ENCODE peak calls at places on chromosomes 7 and 10, in four cellular contexts. C is neuronal stem cell, D is trophoblast cell, H is H1. P is an unnamed sample.

GRCh38 chr7:4758791-4759190 is 16.6 kb upstream of the AP5Z1 start:
- DNase-seq in C (no peak), D (no peak), H (no peak), P (no peak)

GRCh38 chr7:100171840-100172239 is 3.4 kb upstream of the GAL3ST4 start:
- DNase-seq in C (no peak), D (no peak), H (no peak), P (no peak)

GRCh38 chr10:17785276-17785935 is 23.7 kb upstream of the MRC1 start:
- DNase-seq in C (no peak), D (no peak), H (no peak), P (no peak)

GRCh38 chr10:127441350-127442219 is 107.5 kb upstream of the NPS start:
- DNase-seq in C (no peak), D (no peak), H (peak; percentile 5), P (no peak)

GRCh38 chr7:861222-861621 is 15.1 kb upstream of the GET4 start:
- DNase-seq in C (no peak), D (no peak), H (no peak), P (no peak)

GRCh38 chr10:29357962-29358635 is 69.2 kb downstream of the LYZL1 start:
- DNase-seq in C (no peak), D (peak; percentile 28), H (no peak), P (no peak)

GRCh38 chr10:78972160-78972946 is 96.4 kb upstream of the ZMIZ1 start:
- DNase-seq in C (peak; percentile 38), D (peak; percentile 79), H (no peak), P (peak; percentile 83)

GRCh38 chr10:47176903-47177860 is 122.8 kb upstream of the GDF10 start:
- DNase-seq in C (no peak), D (no peak), H (no peak), P (peak; percentile 79)

GRCh38 chr7:137417464-137417863 is 73.9 kb upstream of the PTN start:
- DNase-seq in C (no peak), D (no peak), H (no peak), P (no peak)

GRCh38 chr7:125098377-125098970 is 168.8 kb upstream of the POT1 start:
- DNase-seq in C (no peak), D (no peak), H (no peak), P (no peak)

GRCh38 chr7:96410440-96410839 is 88.5 kb upstream of the SLC25A13 start:
- DNase-seq in C (no peak), D (no peak), H (no peak), P (no peak)

GRCh38 chr10:77229704-77230103 is 407.9 kb downstream of the KCNMA1 start:
- DNase-seq in C (no peak), D (no peak), H (no peak), P (peak; percentile 59)

GRCh38 chr7:135970045-135970444 is 7.1 kb downstream of the MTPN start:
- DNase-seq in C (no peak), D (no peak), H (no peak), P (no peak)

GRCh38 chr7:1058821-1059199 is 14.5 kb downstream of the GPR146 start:
- DNase-seq in C (no peak), D (no peak), H (no peak), P (peak; percentile 53)

GRCh38 chr7:1729183-1729582 is 59.1 kb downstream of the ELFN1 start:
- DNase-seq in C (no peak), D (no peak), H (no peak), P (no peak)

GRCh38 chr10:88239212-88239611 is 343.9 kb downstream of the RNLS start:
- DNase-seq in C (no peak), D (no peak), H (no peak), P (no peak)

DNA sequence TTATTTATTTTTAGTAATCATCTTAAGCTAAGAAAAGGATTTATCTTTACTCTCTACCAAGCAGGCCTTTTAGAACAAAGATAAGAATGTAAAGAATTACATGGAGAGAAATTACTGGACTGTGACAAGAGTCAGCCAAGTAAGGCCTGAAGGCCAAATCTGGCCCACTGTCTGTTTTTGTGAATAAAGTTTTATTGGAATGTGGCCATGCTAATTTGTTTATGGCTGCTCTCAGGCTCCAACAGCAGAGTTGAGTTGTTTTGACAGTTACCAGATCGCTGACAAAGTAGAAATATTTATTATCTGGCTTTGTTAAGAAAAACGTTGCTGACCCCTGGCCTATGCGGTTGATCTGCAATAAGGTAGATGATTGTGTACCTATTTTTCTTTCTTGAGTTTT is 6.1 kb downstream of the ARID5B start:
- DNase-seq in C (no peak), D (no peak), H (no peak), P (no peak)
- H2BK120ac ChIP-seq in C (no peak overlapping the region), D (no peak overlapping the region), H (no peak overlapping the region), P (no peak overlapping the region)

GRCh38 chr7:68401313-68401712 is 1197.0 kb upstream of the AUTS2 start:
- DNase-seq in C (no peak), D (no peak), H (no peak), P (no peak)

GRCh38 chr7:68409851-68410250 is 1188.4 kb upstream of the AUTS2 start:
- DNase-seq in C (no peak), D (no peak), H (no peak), P (no peak)

GRCh38 chr7:68407460-68407859 is 1190.8 kb upstream of the AUTS2 start:
- DNase-seq in C (no peak), D (no peak), H (no peak), P (no peak)

GRCh38 chr7:68408873-68409272 is 1189.4 kb upstream of the AUTS2 start:
- DNase-seq in C (no peak), D (no peak), H (no peak), P (no peak)

GRCh38 chr7:68406480-68406879 is 1191.8 kb upstream of the AUTS2 start:
- DNase-seq in C (no peak), D (no peak), H (no peak), P (no peak)
- H2BK120ac ChIP-seq in C (no peak overlapping the region), D (no peak overlapping the region), H (no peak overlapping the region), P (no peak overlapping the region)

DNA sequence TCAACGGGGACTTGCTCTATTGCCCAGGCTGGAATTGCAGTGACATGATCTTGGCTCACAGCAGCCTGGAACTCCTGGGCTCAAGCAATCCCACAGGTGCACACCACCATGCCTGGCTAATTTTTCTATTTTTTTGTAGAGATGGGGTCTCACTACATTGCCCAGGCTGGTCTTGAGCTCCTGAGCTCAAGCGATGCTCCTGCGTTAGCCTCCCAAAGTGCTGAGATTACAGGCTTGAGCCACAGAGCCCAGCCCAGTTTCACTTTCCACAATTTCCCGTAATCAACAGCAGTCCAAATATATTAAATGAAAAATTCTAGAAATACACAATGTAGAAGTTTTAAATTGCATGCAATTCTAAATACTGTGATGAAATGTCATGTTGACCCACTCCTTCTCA is 24.0 kb downstream of the SEPTIN14 start:
- DNase-seq in C (no peak), D (no peak), H (no peak), P (no peak)
- H2BK120ac ChIP-seq in C (no peak overlapping the region), D (no peak overlapping the region), H (no peak overlapping the region), P (no peak overlapping the region)

GRCh38 chr7:53638517-53638916 is 603.1 kb downstream of the POM121L12 start:
- DNase-seq in C (no peak), D (no peak), H (no peak), P (no peak)

GRCh38 chr7:53642361-53642760 is 606.9 kb downstream of the POM121L12 start:
- DNase-seq in C (no peak), D (no peak), H (no peak), P (no peak)
- H2BK120ac ChIP-seq in C (no peak overlapping the region), D (no peak overlapping the region), H (no peak overlapping the region), P (no peak overlapping the region)

DNA sequence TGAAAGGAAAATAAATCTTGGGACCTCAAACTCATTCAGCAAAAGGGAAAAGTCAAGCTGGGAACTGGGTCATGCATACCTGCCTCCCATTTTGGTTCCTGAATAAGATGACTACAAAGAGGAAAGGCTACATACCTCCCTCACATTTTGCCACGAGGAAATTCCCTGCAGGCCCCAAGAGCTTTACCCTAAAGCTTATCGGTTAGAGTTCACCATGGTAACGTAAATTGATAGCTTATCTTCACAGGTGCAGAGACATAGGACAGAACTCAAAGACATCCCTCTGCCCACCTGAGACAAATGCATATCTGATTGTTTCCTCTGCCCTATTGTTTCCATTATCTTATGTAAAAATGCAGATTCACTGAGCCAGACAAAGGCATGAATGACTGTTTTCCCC is 31.5 kb upstream of the GRB10 start:
- DNase-seq in C (no peak), D (peak; percentile 43), H (no peak), P (no peak)
- H2BK120ac ChIP-seq in C (no peak overlapping the region), D (no peak overlapping the region), H (no peak overlapping the region), P (no peak overlapping the region)

GRCh38 chr7:143381427-143382125 is 431 bp downstream of the ZYX start:
- DNase-seq in C (no peak), D (no peak), H (no peak), P (peak; percentile 79)

GRCh38 chr7:143380646-143381426 is at the start of gene ZYX:
- DNase-seq in C (peak; percentile 87), D (peak; percentile 95), H (peak; percentile 87), P (peak; percentile 95)

GRCh38 chr7:143379607-143380263 is 1.4 kb upstream of the ZYX start:
- DNase-seq in C (no peak), D (no peak), H (no peak), P (no peak)

GRCh38 chr7:143382126-143382790 is 1.1 kb downstream of the ZYX start:
- DNase-seq in C (no peak), D (no peak), H (no peak), P (no peak)

DNA sequence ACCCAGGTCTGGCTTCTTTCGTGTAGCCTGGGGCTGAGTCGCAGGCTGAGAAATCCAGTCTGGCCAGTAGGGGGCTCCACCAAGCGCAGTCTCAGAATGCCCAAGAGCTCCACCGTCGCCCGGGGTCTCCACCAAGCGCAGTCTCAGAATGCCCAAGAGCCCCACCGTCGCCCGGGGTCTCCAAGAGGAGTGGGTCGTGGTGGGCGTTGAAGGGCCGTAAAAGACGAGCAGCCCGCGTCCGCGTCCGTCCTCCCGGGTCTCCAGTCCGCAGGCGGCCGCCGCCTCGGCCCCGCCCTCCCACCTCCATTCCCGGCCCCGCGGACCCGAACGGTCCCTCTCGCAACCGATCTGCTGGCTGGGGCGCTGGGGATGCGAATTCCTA is 890 bp upstream of the ZYX start:
- DNase-seq in C (peak; percentile 89), D (peak; percentile 93), H (peak; percentile 50), P (peak; percentile 82)
- H2BK120ac ChIP-seq in C (peak overlapping the region; percentile 39), D (peak overlapping the region; percentile 99), H (no peak overlapping the region), P (peak overlapping the region; percentile 89)

GRCh38 chr10:24750695-24751094 is 27.0 kb upstream of the ARHGAP21 start:
- DNase-seq in C (no peak), D (no peak), H (no peak), P (no peak)

GRCh38 chr10:24751716-24752115 is 28.0 kb upstream of the ARHGAP21 start:
- DNase-seq in C (no peak), D (no peak), H (no peak), P (no peak)

GRCh38 chr10:24744966-24745365 is 21.3 kb upstream of the ARHGAP21 start:
- DNase-seq in C (no peak), D (no peak), H (no peak), P (peak; percentile 16)

GRCh38 chr10:24748214-24748613 is 24.5 kb upstream of the ARHGAP21 start:
- DNase-seq in C (no peak), D (no peak), H (no peak), P (no peak)
- H2BK120ac ChIP-seq in C (no peak overlapping the region), D (no peak overlapping the region), H (no peak overlapping the region), P (no peak overlapping the region)

GRCh38 chr7:128266891-128267839 is 26.1 kb downstream of the LEP start:
- DNase-seq in C (peak; percentile 32), D (no peak), H (no peak), P (peak; percentile 45)
- H2BK120ac ChIP-seq in C (no peak overlapping the region), D (peak overlapping the region; percentile 8), H (peak overlapping the region; percentile 65), P (peak overlapping the region; percentile 87)

P was measured in IMR-90.